ENCODE peak calls at places on chromosomes 16 and 17, in five cellular contexts. M is MM.1S, P is RWPE1, A is heart left ventricle, K is non-pigmented ciliary epithelial cell. J is an unnamed sample.

GRCh38 chr16:78750611-78751010 is 651.2 kb downstream of the WWOX start:
- DNase-seq in K (no peak), M (no peak), A (no peak), P (no peak), J (no peak)

GRCh38 chr16:54526916-54527315 is 240.3 kb upstream of the IRX3 start:
- DNase-seq in P (no peak), M (no peak), K (no peak), A (no peak), J (no peak)

GRCh38 chr17:58262149-58262548 is 18.6 kb downstream of the MPO start:
- DNase-seq in A (peak), K (no peak), M (no peak), P (no peak), J (no peak)

GRCh38 chr17:5047446-5047845 is 12.2 kb upstream of the SLC52A1 start:
- DNase-seq in M (no peak), K (no peak), A (no peak), P (no peak), J (no peak)

GRCh38 chr16:68592466-68593337 is 52.4 kb upstream of the CDH3 start:
- DNase-seq in M (no peak), A (no peak), K (no peak), P (peak), J (no peak)

GRCh38 chr16:78742501-78743283 is 643.2 kb downstream of the WWOX start:
- DNase-seq in A (peak), P (no peak), K (no peak), M (peak), J (peak)

GRCh38 chr17:6110592-6110991 is 40.4 kb downstream of the WSCD1 start:
- DNase-seq in M (no peak), K (no peak), P (peak), A (no peak), J (no peak)

GRCh38 chr16:891353-891740 is 79.4 kb downstream of the LMF1 start:
- DNase-seq in K (no peak), M (no peak), P (no peak), A (peak), J (no peak)

GRCh38 chr16:89190150-89190958 is 10.0 kb downstream of the SLC22A31 start:
- DNase-seq in A (peak), P (no peak), M (no peak), K (no peak), J (no peak)

GRCh38 chr17:76442341-76443338 is 10.3 kb downstream of the UBE2O start:
- DNase-seq in M (no peak), P (no peak), A (no peak), K (no peak), J (no peak)

GRCh38 chr16:88705746-88706287 is 391 bp downstream of the RNF166 start:
- DNase-seq in P (no peak), K (no peak), M (no peak), A (no peak), J (peak)

GRCh38 chr16:19348578-19349315 is 63.2 kb downstream of the CLEC19A start:
- DNase-seq in K (no peak), M (no peak), P (no peak), A (no peak), J (no peak)

GRCh38 chr17:45361451-45361850 is 44.6 kb upstream of the MAP3K14 start:
- DNase-seq in A (no peak), K (no peak), M (no peak), P (no peak), J (no peak)

GRCh38 chr16:67676939-67677338 is 10.3 kb downstream of the C16orf86 start:
- DNase-seq in P (no peak), M (no peak), A (no peak), K (no peak), J (no peak)

GRCh38 chr17:40321502-40322416 is 12.8 kb downstream of the RARA start:
- DNase-seq in P (no peak), A (peak), M (peak), K (no peak), J (peak)

GRCh38 chr17:62751350-62751691 is 56.8 kb downstream of the MARCHF10 start:
- DNase-seq in P (no peak), K (no peak), A (no peak), M (no peak), J (no peak)

GRCh38 chr17:39738568-39738901 is 797 bp downstream of the GRB7 start:
- DNase-seq in K (no peak), M (peak), A (no peak), P (peak), J (peak)

GRCh38 chr16:4679854-4680636 is 13.3 kb upstream of the NUDT16L1 start:
- DNase-seq in P (peak), M (no peak), K (no peak), A (peak), J (no peak)

GRCh38 chr17:3543453-3543852 is 14.2 kb downstream of the TRPV3 start:
- DNase-seq in P (no peak), K (no peak), A (no peak), M (no peak), J (no peak)

GRCh38 chr16:86826931-86827330 is 248.6 kb downstream of the FOXL1 start:
- DNase-seq in K (no peak), A (no peak), M (no peak), P (no peak), J (no peak)

GRCh38 chr17:77354721-77355455 is 214.1 kb downstream of the SEC14L1 start:
- DNase-seq in A (peak), P (peak), M (no peak), K (peak), J (no peak)

GRCh38 chr16:70651524-70651923 is 5.2 kb downstream of the IL34 start:
- DNase-seq in K (no peak), P (no peak), M (no peak), A (no peak), J (no peak)

GRCh38 chr16:75433732-75434413 is 570 bp upstream of the CFDP1 start:
- DNase-seq in P (peak), A (peak), K (peak), M (peak), J (no peak)

GRCh38 chr16:58111331-58111627 is 17.9 kb downstream of the CFAP20 start:
- DNase-seq in A (no peak), K (no peak), P (no peak), M (no peak), J (no peak)

GRCh38 chr16:50479771-50480170 is 68.4 kb upstream of the NKD1 start:
- DNase-seq in A (no peak), P (no peak), M (no peak), K (no peak), J (no peak)

GRCh38 chr16:87382023-87382785 is 1.4 kb downstream of the FBXO31 start:
- DNase-seq in P (no peak), K (no peak), A (no peak), M (no peak), J (peak)

GRCh38 chr16:68342620-68343019 is 31.8 kb downstream of the PRMT7 start:
- DNase-seq in P (no peak), A (no peak), M (no peak), K (no peak), J (no peak)

GRCh38 chr16:57390635-57391307 is 13.8 kb upstream of the CCL17 start:
- DNase-seq in M (no peak), A (no peak), P (no peak), K (no peak), J (no peak)

J was measured in activated CD4-positive, alpha-beta memory T cell treated with anti-CD3 and anti-CD28 coated beads, Interleukin-2, amount 10 ng/mL, durations not matched to agents 7 days and 5 days.